ENCODE peak calls at places on chromosomes 16 and 17, in seven cellular contexts. One of them, this sample, is unnamed.

GRCh38 chr17:32253117-32253611 is 12.5 kb upstream of the RHBDL3 start:
- DNase-seq in NCI-H2081 treated with DMSO at 0.1 percent for 48 hours: no peak
- DNase-seq in midbrain: peak
- DNase-seq in CD4-positive, alpha-beta T cell: peak
- DNase-seq in lower lobe of right lung: peak
- DNase-seq in cardiac muscle cell: peak
- DNase-seq in activated effector memory CD4-positive, alpha-beta T cell treated with Interleukin-2 at 50 U/mL for 16 hours: peak
- DNase-seq in this sample: no peak

GRCh38 chr16:11085025-11085485 is 140.7 kb downstream of the CLEC16A start:
- DNase-seq in NCI-H2081 treated with DMSO at 0.1 percent for 48 hours: no peak
- DNase-seq in midbrain: no peak
- DNase-seq in CD4-positive, alpha-beta T cell: no peak
- DNase-seq in lower lobe of right lung: no peak
- DNase-seq in cardiac muscle cell: no peak
- DNase-seq in activated effector memory CD4-positive, alpha-beta T cell treated with Interleukin-2 at 50 U/mL for 16 hours: no peak
- DNase-seq in this sample: no peak

GRCh38 chr16:2715519-2715918 is 4.5 kb downstream of the PRSS27 start:
- DNase-seq in NCI-H2081 treated with DMSO at 0.1 percent for 48 hours: no peak
- DNase-seq in midbrain: peak
- DNase-seq in CD4-positive, alpha-beta T cell: peak
- DNase-seq in lower lobe of right lung: peak
- DNase-seq in cardiac muscle cell: peak
- DNase-seq in activated effector memory CD4-positive, alpha-beta T cell treated with Interleukin-2 at 50 U/mL for 16 hours: peak
- DNase-seq in this sample: peak

GRCh38 chr16:83781-84615 is 6.0 kb downstream of the MPG start:
- DNase-seq in NCI-H2081 treated with DMSO at 0.1 percent for 48 hours: no peak
- DNase-seq in midbrain: no peak
- DNase-seq in CD4-positive, alpha-beta T cell: no peak
- DNase-seq in lower lobe of right lung: no peak
- DNase-seq in cardiac muscle cell: no peak
- DNase-seq in activated effector memory CD4-positive, alpha-beta T cell treated with Interleukin-2 at 50 U/mL for 16 hours: no peak
- DNase-seq in this sample: no peak

GRCh38 chr16:47949276-47949675 is 206.5 kb downstream of the ABCC12 start:
- DNase-seq in NCI-H2081 treated with DMSO at 0.1 percent for 48 hours: no peak
- DNase-seq in midbrain: no peak
- DNase-seq in CD4-positive, alpha-beta T cell: no peak
- DNase-seq in lower lobe of right lung: no peak
- DNase-seq in cardiac muscle cell: no peak
- DNase-seq in activated effector memory CD4-positive, alpha-beta T cell treated with Interleukin-2 at 50 U/mL for 16 hours: no peak
- DNase-seq in this sample: no peak

GRCh38 chr16:88735616-88736015 is 29.3 kb downstream of the CTU2 start:
- DNase-seq in NCI-H2081 treated with DMSO at 0.1 percent for 48 hours: no peak
- DNase-seq in midbrain: no peak
- DNase-seq in CD4-positive, alpha-beta T cell: no peak
- DNase-seq in lower lobe of right lung: no peak
- DNase-seq in cardiac muscle cell: no peak
- DNase-seq in activated effector memory CD4-positive, alpha-beta T cell treated with Interleukin-2 at 50 U/mL for 16 hours: no peak
- DNase-seq in this sample: no peak

GRCh38 chr16:79360267-79360666 is 240.3 kb downstream of the MAF start:
- DNase-seq in NCI-H2081 treated with DMSO at 0.1 percent for 48 hours: no peak
- DNase-seq in midbrain: no peak
- DNase-seq in CD4-positive, alpha-beta T cell: no peak
- DNase-seq in lower lobe of right lung: no peak
- DNase-seq in cardiac muscle cell: no peak
- DNase-seq in activated effector memory CD4-positive, alpha-beta T cell treated with Interleukin-2 at 50 U/mL for 16 hours: no peak
- DNase-seq in this sample: peak

GRCh38 chr17:40703652-40704051 is at the start of gene KRT24:
- DNase-seq in NCI-H2081 treated with DMSO at 0.1 percent for 48 hours: no peak
- DNase-seq in midbrain: no peak
- DNase-seq in CD4-positive, alpha-beta T cell: no peak
- DNase-seq in lower lobe of right lung: no peak
- DNase-seq in cardiac muscle cell: no peak
- DNase-seq in activated effector memory CD4-positive, alpha-beta T cell treated with Interleukin-2 at 50 U/mL for 16 hours: no peak
- DNase-seq in this sample: no peak

GRCh38 chr17:7716901-7717755 is at the start of gene DNAH2:
- DNase-seq in NCI-H2081 treated with DMSO at 0.1 percent for 48 hours: peak
- DNase-seq in midbrain: peak
- DNase-seq in CD4-positive, alpha-beta T cell: no peak
- DNase-seq in lower lobe of right lung: peak
- DNase-seq in cardiac muscle cell: peak
- DNase-seq in activated effector memory CD4-positive, alpha-beta T cell treated with Interleukin-2 at 50 U/mL for 16 hours: peak
- DNase-seq in this sample: no peak

GRCh38 chr17:4365628-4366311 is 705 bp downstream of the UBE2G1 start:
- DNase-seq in NCI-H2081 treated with DMSO at 0.1 percent for 48 hours: no peak
- DNase-seq in midbrain: no peak
- DNase-seq in CD4-positive, alpha-beta T cell: no peak
- DNase-seq in lower lobe of right lung: peak
- DNase-seq in cardiac muscle cell: peak
- DNase-seq in activated effector memory CD4-positive, alpha-beta T cell treated with Interleukin-2 at 50 U/mL for 16 hours: no peak
- DNase-seq in this sample: no peak

GRCh38 chr16:75443301-75443700 is 10.0 kb upstream of the CFDP1 start:
- DNase-seq in NCI-H2081 treated with DMSO at 0.1 percent for 48 hours: no peak
- DNase-seq in midbrain: no peak
- DNase-seq in CD4-positive, alpha-beta T cell: no peak
- DNase-seq in lower lobe of right lung: no peak
- DNase-seq in cardiac muscle cell: no peak
- DNase-seq in activated effector memory CD4-positive, alpha-beta T cell treated with Interleukin-2 at 50 U/mL for 16 hours: no peak
- DNase-seq in this sample: no peak

GRCh38 chr16:50274771-50275415 is 8.5 kb downstream of the ADCY7 start:
- DNase-seq in NCI-H2081 treated with DMSO at 0.1 percent for 48 hours: no peak
- DNase-seq in midbrain: no peak
- DNase-seq in CD4-positive, alpha-beta T cell: no peak
- DNase-seq in lower lobe of right lung: no peak
- DNase-seq in cardiac muscle cell: no peak
- DNase-seq in activated effector memory CD4-positive, alpha-beta T cell treated with Interleukin-2 at 50 U/mL for 16 hours: no peak
- DNase-seq in this sample: peak

GRCh38 chr16:82460761-82461160 is 166.0 kb upstream of the CDH13 start:
- DNase-seq in NCI-H2081 treated with DMSO at 0.1 percent for 48 hours: no peak
- DNase-seq in midbrain: no peak
- DNase-seq in CD4-positive, alpha-beta T cell: no peak
- DNase-seq in lower lobe of right lung: no peak
- DNase-seq in cardiac muscle cell: no peak
- DNase-seq in activated effector memory CD4-positive, alpha-beta T cell treated with Interleukin-2 at 50 U/mL for 16 hours: no peak
- DNase-seq in this sample: no peak

GRCh38 chr16:49643429-49644142 is 212.3 kb downstream of the ZNF423 start:
- DNase-seq in NCI-H2081 treated with DMSO at 0.1 percent for 48 hours: no peak
- DNase-seq in midbrain: no peak
- DNase-seq in CD4-positive, alpha-beta T cell: no peak
- DNase-seq in lower lobe of right lung: no peak
- DNase-seq in cardiac muscle cell: no peak
- DNase-seq in activated effector memory CD4-positive, alpha-beta T cell treated with Interleukin-2 at 50 U/mL for 16 hours: no peak
- DNase-seq in this sample: no peak

GRCh38 chr17:45828171-45829133 is 16.2 kb upstream of the SPPL2C start:
- DNase-seq in NCI-H2081 treated with DMSO at 0.1 percent for 48 hours: no peak
- DNase-seq in midbrain: no peak
- DNase-seq in CD4-positive, alpha-beta T cell: no peak
- DNase-seq in lower lobe of right lung: no peak
- DNase-seq in cardiac muscle cell: no peak
- DNase-seq in activated effector memory CD4-positive, alpha-beta T cell treated with Interleukin-2 at 50 U/mL for 16 hours: no peak
- DNase-seq in this sample: no peak

GRCh38 chr17:19000531-19001011 is 4.0 kb downstream of the FAM83G start:
- DNase-seq in NCI-H2081 treated with DMSO at 0.1 percent for 48 hours: no peak
- DNase-seq in midbrain: no peak
- DNase-seq in CD4-positive, alpha-beta T cell: no peak
- DNase-seq in lower lobe of right lung: no peak
- DNase-seq in cardiac muscle cell: no peak
- DNase-seq in activated effector memory CD4-positive, alpha-beta T cell treated with Interleukin-2 at 50 U/mL for 16 hours: no peak
- DNase-seq in this sample: peak

GRCh38 chr17:68613739-68614298 is 12.7 kb upstream of the FAM20A start:
- DNase-seq in NCI-H2081 treated with DMSO at 0.1 percent for 48 hours: peak
- DNase-seq in midbrain: peak
- DNase-seq in CD4-positive, alpha-beta T cell: no peak
- DNase-seq in lower lobe of right lung: peak
- DNase-seq in cardiac muscle cell: peak
- DNase-seq in activated effector memory CD4-positive, alpha-beta T cell treated with Interleukin-2 at 50 U/mL for 16 hours: no peak
- DNase-seq in this sample: no peak

GRCh38 chr16:74465281-74465680 is 44.0 kb upstream of the CLEC18B start:
- DNase-seq in NCI-H2081 treated with DMSO at 0.1 percent for 48 hours: no peak
- DNase-seq in midbrain: no peak
- DNase-seq in CD4-positive, alpha-beta T cell: no peak
- DNase-seq in lower lobe of right lung: no peak
- DNase-seq in cardiac muscle cell: no peak
- DNase-seq in activated effector memory CD4-positive, alpha-beta T cell treated with Interleukin-2 at 50 U/mL for 16 hours: no peak
- DNase-seq in this sample: no peak